ENCODE peak calls at places on chromosomes 3 and 15, in ten cellular contexts. C, Q, M, V, X, I, J, T, G and Z are unnamed samples.

GRCh38 chr3:65888980-65889706 is 149.6 kb downstream of the MAGI1 start:
- DNase-seq in C (no peak), Q (peak), M (no peak), V (peak), X (peak), I (no peak), J (peak), T (no peak), G (no peak), Z (peak)

GRCh38 chr3:150083653-150084037 is 113.0 kb upstream of the PFN2 start:
- DNase-seq in C (no peak), Q (peak), M (no peak), V (no peak), X (peak), I (no peak), J (peak), T (no peak), G (no peak), Z (no peak)

GRCh38 chr3:194286747-194287146 is 64.4 kb downstream of the CPN2 start:
- DNase-seq in C (no peak), Q (no peak), M (no peak), V (no peak), X (no peak), I (peak), J (no peak), T (no peak), G (no peak), Z (no peak)

GRCh38 chr3:106048946-106049481 is 180.2 kb upstream of the CBLB start:
- DNase-seq in C (no peak), Q (peak), M (no peak), V (no peak), X (no peak), I (no peak), J (peak), T (no peak), G (no peak), Z (no peak)

GRCh38 chr3:24020036-24020691 is 75.1 kb downstream of the NR1D2 start:
- DNase-seq in C (peak), Q (no peak), M (no peak), V (no peak), X (no peak), I (no peak), J (no peak), T (no peak), G (no peak), Z (no peak)

GRCh38 chr3:32569540-32570425 is 875 bp downstream of the DYNC1LI1 start:
- DNase-seq in C (peak), Q (peak), M (peak), V (no peak), X (peak), I (peak), J (peak), T (no peak), G (peak), Z (peak)

GRCh38 chr3:71722693-71723092 is 2.5 kb downstream of the EIF4E3 start:
- DNase-seq in C (no peak), Q (no peak), M (no peak), V (no peak), X (no peak), I (no peak), J (no peak), T (no peak), G (no peak), Z (no peak)

GRCh38 chr3:128076465-128076782 is 24.2 kb downstream of the SEC61A1 start:
- DNase-seq in C (no peak), Q (no peak), M (no peak), V (no peak), X (no peak), I (no peak), J (no peak), T (no peak), G (no peak), Z (no peak)

GRCh38 chr3:70150599-70150998 is 151.1 kb downstream of the SAMMSON start:
- DNase-seq in C (no peak), Q (no peak), M (no peak), V (no peak), X (no peak), I (no peak), J (no peak), T (no peak), G (no peak), Z (no peak)

GRCh38 chr15:78872972-78873795 is 494 bp downstream of the MORF4L1 start:
- DNase-seq in C (peak), Q (peak), M (peak), V (peak), X (peak), I (peak), J (peak), T (peak), G (peak), Z (peak)

GRCh38 chr3:5016218-5017161 is 37.3 kb downstream of the BHLHE40 start:
- DNase-seq in C (no peak), Q (peak), M (peak), V (peak), X (peak), I (no peak), J (peak), T (no peak), G (no peak), Z (peak)

GRCh38 chr3:10707089-10707983 is 108.7 kb upstream of the SLC6A11 start:
- DNase-seq in C (no peak), Q (no peak), M (no peak), V (no peak), X (no peak), I (peak), J (no peak), T (no peak), G (no peak), Z (no peak)

GRCh38 chr3:33093847-33094246 is 3.1 kb downstream of the GLB1 start:
- DNase-seq in C (no peak), Q (no peak), M (no peak), V (no peak), X (no peak), I (no peak), J (no peak), T (no peak), G (no peak), Z (no peak)

GRCh38 chr3:30893678-30894325 is 659 bp downstream of the GADL1 start:
- DNase-seq in C (no peak), Q (no peak), M (no peak), V (no peak), X (no peak), I (no peak), J (no peak), T (no peak), G (no peak), Z (no peak)